ENCODE peak calls at places on chromosomes 13 and 19, in five cellular contexts. M, B, A, W and L are unnamed samples.

GRCh38 chr13:70723732-70724131 is 615.5 kb upstream of the KLHL1 start:
- DNase-seq in M (no peak), B (no peak), W (peak), A (no peak), L (peak)

GRCh38 chr19:11513946-11514345 is 8.3 kb upstream of the ZNF653 start:
- DNase-seq in A (no peak), B (no peak), W (no peak), M (no peak), L (no peak)

GRCh38 chr13:28631792-28632191 is 27.1 kb upstream of the POMP start:
- DNase-seq in M (no peak), W (no peak), A (no peak), B (no peak), L (no peak)

GRCh38 chr19:47493378-47494210 is 9.6 kb upstream of the KPTN start:
- DNase-seq in W (no peak), A (no peak), B (no peak), M (no peak), L (no peak)

GRCh38 chr19:35349614-35350521 is 2.2 kb downstream of the FFAR1 start:
- DNase-seq in A (no peak), M (no peak), W (no peak), B (peak), L (no peak)

GRCh38 chr19:15622991-15623390 is 8.0 kb downstream of the CYP4F8 start:
- DNase-seq in A (no peak), W (no peak), B (no peak), M (no peak), L (no peak)

GRCh38 chr13:40470665-40471064 is 195.8 kb downstream of the FOXO1 start:
- DNase-seq in W (no peak), M (no peak), A (peak), B (no peak), L (no peak)

GRCh38 chr13:41827507-41828213 is 133.2 kb downstream of the VWA8 start:
- DNase-seq in W (peak), M (peak), A (peak), B (no peak), L (peak)

GRCh38 chr13:111304041-111304544 is 16.3 kb upstream of the TEX29 start:
- DNase-seq in W (no peak), M (no peak), A (no peak), B (no peak), L (no peak)

GRCh38 chr19:46413262-46414031 is at the start of gene CCDC8:
- DNase-seq in M (peak), W (peak), A (peak), B (no peak), L (peak)

GRCh38 chr19:30790048-30790680 is 418.0 kb downstream of the ZNF536 start:
- DNase-seq in M (no peak), B (no peak), W (no peak), A (no peak), L (no peak)

GRCh38 chr19:4709440-4710280 is 14.0 kb downstream of the DPP9 start:
- DNase-seq in W (no peak), A (no peak), B (no peak), M (no peak), L (no peak)

GRCh38 chr19:49875801-49876421 is 1.2 kb downstream of the AKT1S1 start:
- DNase-seq in M (no peak), W (peak), A (no peak), B (peak), L (no peak)

GRCh38 chr13:81658598-81659370 is 1317.9 kb upstream of the SPRY2 start:
- DNase-seq in B (no peak), A (no peak), W (no peak), M (no peak), L (no peak)

GRCh38 chr19:45569619-45570421 is 14.8 kb downstream of the OPA3 start:
- DNase-seq in W (peak), M (peak), A (no peak), B (peak), L (no peak)

GRCh38 chr13:85544756-85545155 is 254.5 kb downstream of the SLITRK6 start:
- DNase-seq in M (no peak), W (no peak), A (no peak), B (no peak), L (no peak)

GRCh38 chr13:109785141-109785891 is 1.1 kb downstream of the IRS2 start:
- DNase-seq in M (peak), A (peak), W (peak), B (peak), L (peak)

GRCh38 chr13:107907065-107907464 is 308.3 kb downstream of the LIG4 start:
- DNase-seq in W (peak), B (no peak), M (no peak), A (no peak), L (peak)

GRCh38 chr13:105144936-105145335 is 1390.5 kb downstream of the EFNB2 start:
- DNase-seq in M (no peak), A (no peak), B (no peak), W (no peak), L (no peak)

GRCh38 chr13:41694902-41695301 is 237.6 kb downstream of the RGCC start:
- DNase-seq in A (peak), B (no peak), W (peak), M (peak), L (peak)